ENCODE peak calls at places on chromosomes 12 and 14, in six cellular contexts. Z is ovary, M is NB4, X is tibial nerve, J is testis, K is lower leg skin. L is an unnamed sample.

GRCh38 chr14:79274641-79275366 is 936.5 kb downstream of the DIO2 start:
- DNase-seq in Z (no peak), J (no peak), K (no peak), X (no peak), M (no peak), L (no peak)

GRCh38 chr12:104555650-104556049 is 98.9 kb downstream of the CHST11 start:
- DNase-seq in M (no peak), K (no peak), J (no peak), Z (no peak), X (no peak), L (no peak)

GRCh38 chr12:119479121-119479561 is 114.4 kb upstream of the TMEM233 start:
- DNase-seq in X (no peak), M (no peak), Z (no peak), J (no peak), K (no peak), L (no peak)

GRCh38 chr12:8950702-8951478 is 1.4 kb upstream of the M6PR start:
- DNase-seq in J (no peak), K (no peak), Z (no peak), X (no peak), M (peak; percentile 42), L (no peak)

GRCh38 chr14:77864580-77864979 is 64.7 kb downstream of the ADCK1 start:
- DNase-seq in J (no peak), K (no peak), M (no peak), Z (no peak), X (no peak), L (no peak)

GRCh38 chr12:98485792-98486347 is 29.5 kb upstream of the TMPO start:
- DNase-seq in Z (no peak), X (no peak), J (no peak), K (no peak), M (no peak), L (no peak)

GRCh38 chr14:36553650-36554260 is 28.7 kb downstream of the NKX2-8 start:
- DNase-seq in M (peak; percentile 48), J (peak; percentile 48), X (peak; percentile 16), K (no peak), Z (no peak), L (no peak)

GRCh38 chr14:54048311-54048710 is 91.7 kb upstream of the BMP4 start:
- DNase-seq in K (no peak), X (no peak), Z (no peak), M (peak; percentile 67), J (no peak), L (no peak)

GRCh38 chr12:47867496-47867941 is 37.3 kb downstream of the VDR start:
- DNase-seq in K (no peak), Z (no peak), X (no peak), J (no peak), M (peak; percentile 18), L (no peak)

GRCh38 chr14:104179564-104180129 is 41.3 kb downstream of the KIF26A start:
- DNase-seq in M (no peak), K (no peak), X (no peak), Z (no peak), J (no peak), L (no peak)

GRCh38 chr12:96824074-96824837 is 82.8 kb upstream of the NEDD1 start:
- DNase-seq in M (no peak), K (no peak), J (no peak), X (no peak), Z (no peak), L (no peak)

GRCh38 chr12:10501031-10501430 is 4.7 kb upstream of the EIF2S3B start:
- DNase-seq in K (no peak), Z (no peak), J (no peak), M (peak; percentile 30), X (no peak), L (no peak)

GRCh38 chr14:93970589-93970966 is 5.8 kb downstream of the ASB2 start:
- DNase-seq in K (no peak), M (peak; percentile 67), Z (no peak), X (no peak), J (no peak), L (no peak)

GRCh38 chr12:75953312-75953906 is 78.2 kb downstream of the PHLDA1 start:
- DNase-seq in J (peak; percentile 41), Z (peak; percentile 27), X (no peak), K (no peak), M (no peak), L (no peak)

DNA sequence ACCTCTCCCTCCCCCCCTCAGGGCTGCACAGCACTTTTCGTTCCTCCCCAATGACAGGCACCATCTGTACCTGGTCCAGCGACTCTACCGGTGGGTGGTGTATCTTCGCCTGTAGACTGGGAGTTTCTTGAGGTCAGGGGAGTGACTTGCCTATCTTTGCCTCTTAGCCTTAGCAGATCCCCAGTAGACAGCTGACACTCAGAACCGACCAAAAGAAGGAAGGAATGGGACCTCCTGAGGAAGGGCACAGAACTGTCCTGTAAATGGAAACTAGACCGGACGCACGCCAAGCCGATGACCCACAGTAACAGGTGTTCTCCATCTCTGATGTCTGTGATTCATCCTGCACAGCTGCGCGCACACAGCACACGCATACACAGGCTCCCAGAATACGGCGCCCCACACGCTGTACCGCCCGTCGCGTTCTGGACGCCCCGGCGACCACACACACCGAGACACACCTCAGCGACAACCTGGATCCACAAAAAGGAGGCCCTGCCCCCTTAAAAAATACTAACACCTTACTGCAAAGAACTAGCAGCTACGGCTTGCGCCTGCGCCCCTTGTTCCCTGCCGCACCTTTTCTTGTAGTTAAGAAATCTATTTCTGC is 673 bp upstream of the TTC9 start:
- DNase-seq in J (peak; percentile 53), Z (no peak), K (no peak), X (no peak), M (no peak), L (peak; percentile 53)
- TF ChIP-seq POLR2A in J (no peak), Z (no peak), K (no peak), X (no peak), M (no peak), L (no peak)

DNA sequence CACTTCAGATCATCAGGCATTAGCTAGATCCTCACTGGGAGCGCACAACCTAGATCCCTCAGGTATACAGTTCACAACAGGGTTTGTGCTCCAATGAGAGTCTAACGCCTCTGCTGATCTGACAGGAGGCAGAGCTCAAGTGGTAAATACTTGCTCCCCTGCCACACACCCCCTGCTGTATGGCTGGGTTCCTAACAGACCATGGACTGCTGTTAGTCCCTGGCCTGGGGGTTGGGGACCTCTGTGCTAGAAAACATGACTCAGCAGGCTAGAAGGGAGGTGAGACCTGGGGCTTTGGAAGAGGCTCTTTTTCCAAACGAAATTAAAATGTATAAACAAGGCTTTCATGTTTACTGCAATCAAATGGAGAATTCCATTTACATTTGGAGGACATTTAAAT is 691.1 kb downstream of the FLRT2 start:
- DNase-seq in M (no peak), K (no peak), Z (no peak), J (no peak), X (no peak), L (no peak)
- TF ChIP-seq CTCF in M (no peak), K (no peak), Z (no peak), J (no peak), X (no peak), L (no peak)

GRCh38 chr14:56098021-56098420 is 20.2 kb upstream of the PELI2 start:
- DNase-seq in X (no peak), Z (no peak), M (no peak), K (no peak), J (no peak), L (no peak)

GRCh38 chr14:56094063-56094462 is 24.1 kb upstream of the PELI2 start:
- DNase-seq in J (no peak), Z (no peak), M (no peak), K (no peak), X (no peak), L (no peak)

GRCh38 chr14:56102901-56103409 is 15.3 kb upstream of the PELI2 start:
- DNase-seq in K (no peak), Z (no peak), M (no peak), J (no peak), X (no peak), L (no peak)

GRCh38 chr14:56100556-56100955 is 17.7 kb upstream of the PELI2 start:
- DNase-seq in X (no peak), M (no peak), Z (no peak), J (no peak), K (no peak), L (no peak)

DNA sequence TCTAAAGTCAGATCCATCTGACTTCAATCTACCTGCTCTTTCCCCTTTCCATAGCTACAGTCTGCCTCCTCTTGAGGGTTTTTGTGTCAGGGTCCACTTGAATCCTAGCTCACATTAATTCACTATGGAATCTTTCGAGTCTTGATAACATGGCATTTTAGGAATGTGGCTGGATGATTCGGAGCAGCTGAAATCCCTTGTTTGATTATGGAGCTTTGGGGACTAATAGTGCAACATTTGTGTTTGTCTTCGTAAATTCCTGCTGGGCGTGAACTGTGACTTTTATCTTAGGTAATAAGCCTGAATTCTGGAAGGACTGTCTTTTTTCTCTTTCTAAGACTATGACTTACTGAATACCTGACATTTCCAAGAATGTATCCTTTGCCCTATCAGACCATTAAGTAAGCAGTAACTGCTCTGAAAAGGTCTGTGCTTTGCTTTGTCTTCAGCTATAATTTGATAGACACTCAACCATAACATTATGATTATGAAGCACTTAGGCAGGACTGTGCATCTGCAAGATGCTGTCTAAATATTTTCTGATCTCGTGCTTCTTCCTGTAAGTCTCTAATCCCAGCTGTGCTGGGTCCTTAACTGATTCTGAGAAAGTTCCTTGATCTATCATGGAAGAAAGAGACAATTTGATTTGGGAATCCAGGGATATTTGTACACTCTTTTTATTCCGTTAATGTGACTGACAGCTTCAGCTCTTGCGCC is 19.0 kb upstream of the PELI2 start:
- DNase-seq in M (no peak), Z (no peak), K (no peak), X (no peak), J (no peak), L (no peak)
- TF ChIP-seq POLR2A in M (no peak), Z (no peak), K (no peak), X (no peak), J (no peak), L (no peak)

DNA sequence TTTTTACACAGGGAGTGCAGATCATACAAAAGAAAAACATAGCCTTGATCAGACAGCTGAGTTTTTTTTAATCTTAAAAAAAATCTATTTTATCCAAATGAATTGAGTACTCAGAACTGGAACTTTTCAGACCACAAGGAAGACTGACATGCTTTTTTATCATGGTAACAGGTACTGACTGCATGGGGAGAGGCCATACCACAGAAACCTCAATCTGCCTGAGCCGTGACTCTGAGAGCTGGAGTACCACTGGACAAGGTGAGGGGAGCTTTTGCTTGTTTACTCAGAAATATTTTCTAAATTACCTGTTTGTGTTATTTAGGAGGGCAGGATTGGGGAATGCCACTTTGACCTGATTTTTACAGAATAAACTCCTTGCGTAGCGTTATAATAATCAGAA is 143.9 kb downstream of the ALX1 start:
- DNase-seq in K (no peak), M (no peak), X (no peak), Z (no peak), J (no peak), L (no peak)
- TF ChIP-seq CTCF in K (no peak), M (no peak), X (no peak), Z (no peak), J (no peak), L (no peak)

DNA sequence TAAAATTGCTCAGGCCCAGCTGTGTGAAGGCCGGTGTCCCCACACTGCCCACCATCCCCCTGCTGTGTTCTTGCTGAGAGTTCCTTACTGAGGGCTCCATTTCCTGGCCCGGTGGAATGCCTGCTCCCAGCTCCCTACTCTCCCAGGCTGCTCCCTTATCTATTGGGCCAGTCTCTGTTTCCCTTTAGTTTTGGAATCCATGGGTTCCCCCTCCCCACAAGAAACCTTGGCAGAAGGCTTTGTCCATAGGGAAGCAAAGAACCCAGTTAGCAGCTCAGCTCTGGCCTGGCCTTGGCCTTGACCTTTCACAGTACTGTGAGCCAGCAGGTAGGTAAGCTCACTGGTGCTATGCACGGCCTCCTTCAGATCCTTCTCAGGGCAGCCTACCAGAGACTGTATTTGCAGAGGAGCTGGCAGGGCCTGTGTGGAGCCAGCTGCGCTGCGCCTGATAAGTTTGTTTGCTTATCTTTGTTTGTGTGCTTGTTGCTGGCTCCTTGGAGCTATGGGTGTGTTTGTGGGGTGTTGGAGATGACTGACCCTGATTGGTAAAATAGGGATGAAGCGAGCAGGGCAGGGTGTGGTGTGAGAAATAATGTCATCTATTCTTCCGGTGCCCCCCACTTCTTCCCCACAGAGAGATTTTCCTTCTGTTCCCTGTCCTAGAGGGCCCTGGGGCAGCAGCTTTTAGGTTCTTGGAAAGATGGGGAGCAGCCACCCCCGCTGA is 19.2 kb downstream of the MLXIP start:
- DNase-seq in M (no peak), J (peak; percentile 79), K (no peak), X (no peak), Z (peak; percentile 52), L (peak; percentile 74)
- TF ChIP-seq POLR2A in M (no peak), J (no peak), K (no peak), X (no peak), Z (no peak), L (no peak)